ENCODE peak calls at places on chromosomes 4 and X, in eight cellular contexts. One of them, this sample, is unnamed.

GRCh38 chr4:121814756-121815155 is 8.9 kb downstream of the CCNA2 start:
- DNase-seq in AG10803: peak
- DNase-seq in epithelial cell of esophagus: no peak
- DNase-seq in AG09309: no peak
- DNase-seq in A549: no peak
- DNase-seq in CD8-positive, alpha-beta memory T cell: no peak
- DNase-seq in fibroblast of lung: no peak
- DNase-seq in bronchial epithelial cell: no peak
- DNase-seq in this sample: no peak

GRCh38 chrX:67777148-67777547 is 233.3 kb downstream of the AR start:
- DNase-seq in AG10803: no peak
- DNase-seq in epithelial cell of esophagus: no peak
- DNase-seq in AG09309: no peak
- DNase-seq in A549: no peak
- DNase-seq in CD8-positive, alpha-beta memory T cell: no peak
- DNase-seq in fibroblast of lung: no peak
- DNase-seq in bronchial epithelial cell: no peak
- DNase-seq in this sample: no peak

GRCh38 chr4:97073194-97073593 is 1070.1 kb downstream of the STPG2 start:
- DNase-seq in AG10803: no peak
- DNase-seq in epithelial cell of esophagus: no peak
- DNase-seq in AG09309: no peak
- DNase-seq in A549: no peak
- DNase-seq in CD8-positive, alpha-beta memory T cell: no peak
- DNase-seq in fibroblast of lung: no peak
- DNase-seq in bronchial epithelial cell: no peak
- DNase-seq in this sample: no peak

GRCh38 chr4:150582101-150582565 is at the start of gene MAB21L2:
- DNase-seq in AG10803: no peak
- DNase-seq in epithelial cell of esophagus: no peak
- DNase-seq in AG09309: no peak
- DNase-seq in A549: no peak
- DNase-seq in CD8-positive, alpha-beta memory T cell: no peak
- DNase-seq in fibroblast of lung: peak
- DNase-seq in bronchial epithelial cell: no peak
- DNase-seq in this sample: no peak

GRCh38 chrX:48958635-48959094 is 1.3 kb upstream of the OTUD5 start:
- DNase-seq in AG10803: peak
- DNase-seq in epithelial cell of esophagus: peak
- DNase-seq in AG09309: peak
- DNase-seq in A549: peak
- DNase-seq in CD8-positive, alpha-beta memory T cell: no peak
- DNase-seq in fibroblast of lung: peak
- DNase-seq in bronchial epithelial cell: peak
- DNase-seq in this sample: no peak

GRCh38 chrX:153769865-153770605 is 6.0 kb downstream of the PLXNB3 start:
- DNase-seq in AG10803: no peak
- DNase-seq in epithelial cell of esophagus: no peak
- DNase-seq in AG09309: no peak
- DNase-seq in A549: no peak
- DNase-seq in CD8-positive, alpha-beta memory T cell: no peak
- DNase-seq in fibroblast of lung: no peak
- DNase-seq in bronchial epithelial cell: no peak
- DNase-seq in this sample: no peak

GRCh38 chr4:168757500-168757899 is 252.6 kb downstream of the CBR4 start:
- DNase-seq in AG10803: no peak
- DNase-seq in epithelial cell of esophagus: no peak
- DNase-seq in AG09309: no peak
- DNase-seq in A549: no peak
- DNase-seq in CD8-positive, alpha-beta memory T cell: no peak
- DNase-seq in fibroblast of lung: no peak
- DNase-seq in bronchial epithelial cell: no peak
- DNase-seq in this sample: no peak

GRCh38 chr4:20356565-20356964 is 104.9 kb downstream of the SLIT2 start:
- DNase-seq in AG10803: no peak
- DNase-seq in epithelial cell of esophagus: no peak
- DNase-seq in AG09309: no peak
- DNase-seq in A549: no peak
- DNase-seq in CD8-positive, alpha-beta memory T cell: no peak
- DNase-seq in fibroblast of lung: peak
- DNase-seq in bronchial epithelial cell: no peak
- DNase-seq in this sample: no peak

GRCh38 chr4:185737489-185738037 is 74.4 kb downstream of the SORBS2 start:
- DNase-seq in AG10803: no peak
- DNase-seq in epithelial cell of esophagus: no peak
- DNase-seq in AG09309: no peak
- DNase-seq in A549: no peak
- DNase-seq in CD8-positive, alpha-beta memory T cell: no peak
- DNase-seq in fibroblast of lung: no peak
- DNase-seq in bronchial epithelial cell: no peak
- DNase-seq in this sample: no peak
- H3K4me3 ChIP-seq in AG10803: peak
- H3K4me3 ChIP-seq in epithelial cell of esophagus: no peak
- H3K4me3 ChIP-seq in AG09309: peak
- H3K4me3 ChIP-seq in A549: no peak
- H3K4me3 ChIP-seq in CD8-positive, alpha-beta memory T cell: no peak
- H3K4me3 ChIP-seq in fibroblast of lung: peak
- H3K4me3 ChIP-seq in bronchial epithelial cell: no peak
- H3K4me3 ChIP-seq in this sample: no peak

GRCh38 chrX:1618689-1619088 is 3.8 kb downstream of the ASMT start:
- DNase-seq in AG10803: no peak
- DNase-seq in epithelial cell of esophagus: no peak
- DNase-seq in AG09309: no peak
- DNase-seq in A549: no peak
- DNase-seq in CD8-positive, alpha-beta memory T cell: no peak
- DNase-seq in fibroblast of lung: no peak
- DNase-seq in bronchial epithelial cell: no peak
- DNase-seq in this sample: no peak
- H3K4me3 ChIP-seq in AG10803: no peak
- H3K4me3 ChIP-seq in epithelial cell of esophagus: no peak
- H3K4me3 ChIP-seq in AG09309: no peak
- H3K4me3 ChIP-seq in A549: no peak
- H3K4me3 ChIP-seq in CD8-positive, alpha-beta memory T cell: no peak
- H3K4me3 ChIP-seq in fibroblast of lung: no peak
- H3K4me3 ChIP-seq in bronchial epithelial cell: no peak
- H3K4me3 ChIP-seq in this sample: no peak

GRCh38 chr4:74823194-74823593 is 28.9 kb upstream of the BTC start:
- DNase-seq in AG10803: no peak
- DNase-seq in epithelial cell of esophagus: no peak
- DNase-seq in AG09309: no peak
- DNase-seq in A549: no peak
- DNase-seq in CD8-positive, alpha-beta memory T cell: no peak
- DNase-seq in fibroblast of lung: no peak
- DNase-seq in bronchial epithelial cell: no peak
- DNase-seq in this sample: no peak
- H3K4me3 ChIP-seq in AG10803: no peak
- H3K4me3 ChIP-seq in epithelial cell of esophagus: no peak
- H3K4me3 ChIP-seq in AG09309: no peak
- H3K4me3 ChIP-seq in A549: no peak
- H3K4me3 ChIP-seq in CD8-positive, alpha-beta memory T cell: no peak
- H3K4me3 ChIP-seq in fibroblast of lung: no peak
- H3K4me3 ChIP-seq in bronchial epithelial cell: no peak
- H3K4me3 ChIP-seq in this sample: no peak

DNA sequence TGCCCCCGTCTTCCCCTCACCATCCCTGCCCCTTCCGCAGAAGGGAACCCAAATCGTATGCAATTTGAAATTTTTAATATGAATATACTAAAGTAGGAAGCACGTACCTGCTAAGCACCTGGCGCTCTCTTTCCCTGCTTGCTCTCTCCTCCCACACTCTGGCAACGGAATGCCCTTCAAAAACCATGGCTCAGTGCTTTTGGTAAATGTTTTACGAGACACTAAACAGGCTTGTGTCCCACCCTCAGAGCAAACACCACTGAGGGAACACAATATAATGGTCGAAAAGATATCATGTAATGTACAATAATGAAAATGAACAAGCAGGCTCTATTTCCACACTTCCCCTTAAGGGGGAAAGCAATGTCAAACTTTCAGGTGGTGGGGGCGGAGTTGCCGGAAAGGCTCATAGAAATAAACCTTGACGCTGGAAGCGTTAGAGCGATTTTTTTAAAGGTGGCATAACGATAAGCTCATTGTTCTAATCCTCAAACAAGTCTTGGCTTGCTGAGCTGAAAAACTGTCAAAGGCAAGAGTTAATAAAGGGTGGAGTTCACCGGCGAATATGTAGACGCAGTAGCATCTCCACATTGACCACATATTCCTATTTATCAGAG is 115.1 kb downstream of the RBM47 start:
- DNase-seq in AG10803: no peak
- DNase-seq in epithelial cell of esophagus: peak
- DNase-seq in AG09309: no peak
- DNase-seq in A549: no peak
- DNase-seq in CD8-positive, alpha-beta memory T cell: no peak
- DNase-seq in fibroblast of lung: no peak
- DNase-seq in bronchial epithelial cell: no peak
- DNase-seq in this sample: no peak
- H3K4me3 ChIP-seq in AG10803: no peak
- H3K4me3 ChIP-seq in epithelial cell of esophagus: peak
- H3K4me3 ChIP-seq in AG09309: no peak
- H3K4me3 ChIP-seq in A549: peak
- H3K4me3 ChIP-seq in CD8-positive, alpha-beta memory T cell: no peak
- H3K4me3 ChIP-seq in fibroblast of lung: no peak
- H3K4me3 ChIP-seq in bronchial epithelial cell: peak
- H3K4me3 ChIP-seq in this sample: no peak

GRCh38 chr4:65668201-65669007 is 1.9 kb downstream of the EPHA5 start:
- DNase-seq in AG10803: peak
- DNase-seq in epithelial cell of esophagus: peak
- DNase-seq in AG09309: no peak
- DNase-seq in A549: no peak
- DNase-seq in CD8-positive, alpha-beta memory T cell: no peak
- DNase-seq in fibroblast of lung: no peak
- DNase-seq in bronchial epithelial cell: no peak
- DNase-seq in this sample: no peak
- H3K4me3 ChIP-seq in AG10803: peak
- H3K4me3 ChIP-seq in epithelial cell of esophagus: peak
- H3K4me3 ChIP-seq in AG09309: peak
- H3K4me3 ChIP-seq in A549: peak
- H3K4me3 ChIP-seq in CD8-positive, alpha-beta memory T cell: no peak
- H3K4me3 ChIP-seq in fibroblast of lung: peak
- H3K4me3 ChIP-seq in bronchial epithelial cell: no peak
- H3K4me3 ChIP-seq in this sample: peak

GRCh38 chrX:9467181-9467580 is 2.3 kb downstream of the TBL1X start:
- DNase-seq in AG10803: no peak
- DNase-seq in epithelial cell of esophagus: no peak
- DNase-seq in AG09309: no peak
- DNase-seq in A549: no peak
- DNase-seq in CD8-positive, alpha-beta memory T cell: no peak
- DNase-seq in fibroblast of lung: peak
- DNase-seq in bronchial epithelial cell: no peak
- DNase-seq in this sample: no peak
- H3K4me3 ChIP-seq in AG10803: no peak
- H3K4me3 ChIP-seq in epithelial cell of esophagus: no peak
- H3K4me3 ChIP-seq in AG09309: no peak
- H3K4me3 ChIP-seq in A549: no peak
- H3K4me3 ChIP-seq in CD8-positive, alpha-beta memory T cell: peak
- H3K4me3 ChIP-seq in fibroblast of lung: peak
- H3K4me3 ChIP-seq in bronchial epithelial cell: no peak
- H3K4me3 ChIP-seq in this sample: peak

GRCh38 chrX:103373581-103373980 is 2.8 kb upstream of the BEX3 start:
- DNase-seq in AG10803: no peak
- DNase-seq in epithelial cell of esophagus: peak
- DNase-seq in AG09309: no peak
- DNase-seq in A549: peak
- DNase-seq in CD8-positive, alpha-beta memory T cell: no peak
- DNase-seq in fibroblast of lung: no peak
- DNase-seq in bronchial epithelial cell: peak
- DNase-seq in this sample: no peak

GRCh38 chrX:103372886-103373285 is 3.5 kb upstream of the BEX3 start:
- DNase-seq in AG10803: no peak
- DNase-seq in epithelial cell of esophagus: no peak
- DNase-seq in AG09309: no peak
- DNase-seq in A549: no peak
- DNase-seq in CD8-positive, alpha-beta memory T cell: no peak
- DNase-seq in fibroblast of lung: no peak
- DNase-seq in bronchial epithelial cell: no peak
- DNase-seq in this sample: no peak

GRCh38 chrX:103378990-103379389 is 2.7 kb downstream of the BEX3 start:
- DNase-seq in AG10803: no peak
- DNase-seq in epithelial cell of esophagus: no peak
- DNase-seq in AG09309: no peak
- DNase-seq in A549: no peak
- DNase-seq in CD8-positive, alpha-beta memory T cell: no peak
- DNase-seq in fibroblast of lung: no peak
- DNase-seq in bronchial epithelial cell: no peak
- DNase-seq in this sample: no peak

GRCh38 chrX:103376118-103376978 is at the start of gene BEX3:
- DNase-seq in AG10803: peak
- DNase-seq in epithelial cell of esophagus: peak
- DNase-seq in AG09309: no peak
- DNase-seq in A549: peak
- DNase-seq in CD8-positive, alpha-beta memory T cell: peak
- DNase-seq in fibroblast of lung: peak
- DNase-seq in bronchial epithelial cell: no peak
- DNase-seq in this sample: no peak

DNA sequence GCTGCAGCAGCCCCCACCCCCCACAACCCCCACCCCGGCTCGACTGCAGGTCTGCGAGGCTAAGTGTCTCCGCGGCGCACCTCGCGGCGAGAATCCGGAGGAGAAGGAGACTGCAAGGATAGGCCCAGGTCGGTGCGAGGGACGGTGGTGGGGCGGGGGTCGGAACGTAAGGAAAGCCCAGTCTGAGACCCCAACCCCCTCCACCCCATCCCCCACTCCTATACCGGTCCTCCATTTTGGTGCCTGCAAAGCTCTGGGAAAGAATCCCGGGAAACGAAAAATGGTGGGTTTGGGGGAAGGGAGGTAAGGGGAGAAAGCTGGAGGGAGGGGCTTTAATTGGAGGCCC is 614 bp downstream of the BEX3 start:
- DNase-seq in AG10803: no peak
- DNase-seq in epithelial cell of esophagus: no peak
- DNase-seq in AG09309: no peak
- DNase-seq in A549: no peak
- DNase-seq in CD8-positive, alpha-beta memory T cell: no peak
- DNase-seq in fibroblast of lung: peak
- DNase-seq in bronchial epithelial cell: no peak
- DNase-seq in this sample: no peak
- H3K4me3 ChIP-seq in AG10803: peak
- H3K4me3 ChIP-seq in epithelial cell of esophagus: peak
- H3K4me3 ChIP-seq in AG09309: peak
- H3K4me3 ChIP-seq in A549: peak
- H3K4me3 ChIP-seq in CD8-positive, alpha-beta memory T cell: no peak
- H3K4me3 ChIP-seq in fibroblast of lung: peak
- H3K4me3 ChIP-seq in bronchial epithelial cell: peak
- H3K4me3 ChIP-seq in this sample: peak